ENCODE peak calls at places on chromosomes 4 and X, in ten cellular contexts. P is body of pancreas; B is epithelial cell of esophagus; G is progenitor cell of endocrine pancreas; L is IMR-90; U is gastrocnemius medialis; C is astrocyte of the cerebellum; K is Calu3; Y is left lung; T is CD4-positive, alpha-beta T cell. O is an unnamed sample.

GRCh38 chr4:15805583-15806517 is 27.7 kb downstream of the CD38 start:
- DNase-seq in P (peak; percentile 54), B (peak; percentile 79), G (no peak), L (peak; percentile 63), U (peak; percentile 45), C (peak; percentile 64), K (peak; percentile 32), Y (no peak), T (no peak), O (peak; percentile 22)

GRCh38 chr4:122765702-122766352 is 33.3 kb downstream of the BBS12 start:
- DNase-seq in P (no peak), B (peak; percentile 81), G (no peak), L (peak; percentile 91), U (no peak), C (no peak), K (peak; percentile 16), Y (no peak), T (no peak), O (no peak)

GRCh38 chrX:22136711-22137110 is 104.6 kb downstream of the PHEX start:
- DNase-seq in P (no peak), B (no peak), G (no peak), L (peak; percentile 7), U (no peak), C (no peak), K (no peak), Y (no peak), T (no peak), O (no peak)

GRCh38 chrX:35842657-35843056 is 44.5 kb downstream of the MAGEB16 start:
- DNase-seq in P (no peak), B (no peak), G (no peak), L (no peak), U (no peak), C (no peak), K (no peak), Y (no peak), T (no peak), O (no peak)

GRCh38 chr4:150794706-150795105 is 212.8 kb downstream of the MAB21L2 start:
- DNase-seq in P (no peak), B (no peak), G (no peak), L (peak; percentile 8), U (no peak), C (no peak), K (no peak), Y (no peak), T (no peak), O (no peak)

GRCh38 chr4:124152130-124152529 is 560.4 kb downstream of the ANKRD50 start:
- DNase-seq in P (no peak), B (no peak), G (no peak), L (no peak), U (no peak), C (peak; percentile 84), K (no peak), Y (no peak), T (no peak), O (no peak)

GRCh38 chr4:75179510-75179909 is 246.6 kb downstream of the PARM1 start:
- DNase-seq in P (no peak), B (no peak), G (no peak), L (no peak), U (no peak), C (no peak), K (no peak), Y (no peak), T (no peak), O (no peak)

GRCh38 chr4:26753642-26754041 is 107.0 kb upstream of the STIM2 start:
- DNase-seq in P (no peak), B (peak; percentile 72), G (no peak), L (peak; percentile 68), U (peak; percentile 78), C (no peak), K (no peak), Y (peak; percentile 32), T (no peak), O (no peak)

GRCh38 chr4:142435599-142436235 is 410.4 kb downstream of the INPP4B start:
- DNase-seq in P (no peak), B (no peak), G (peak; percentile 13), L (no peak), U (peak; percentile 14), C (no peak), K (peak; percentile 32), Y (no peak), T (no peak), O (peak; percentile 41)

GRCh38 chr4:173752610-173753009 is 222.6 kb upstream of the HAND2 start:
- DNase-seq in P (peak; percentile 52), B (peak; percentile 17), G (no peak), L (peak; percentile 4), U (no peak), C (no peak), K (peak; percentile 24), Y (no peak), T (no peak), O (no peak)

GRCh38 chrX:107565916-107566602 is 62.3 kb upstream of the PRPS1 start:
- DNase-seq in P (peak; percentile 69), B (peak; percentile 66), G (peak; percentile 16), L (peak; percentile 70), U (no peak), C (peak; percentile 66), K (peak; percentile 11), Y (peak; percentile 34), T (no peak), O (no peak)

GRCh38 chrX:104370089-104370488 is 115.4 kb upstream of the ESX1 start:
- DNase-seq in P (no peak), B (peak; percentile 78), G (no peak), L (no peak), U (no peak), C (no peak), K (peak; percentile 58), Y (no peak), T (no peak), O (no peak)

GRCh38 chrX:50941638-50942037 is 31.1 kb downstream of the BMP15 start:
- DNase-seq in P (no peak), B (peak; percentile 0), G (no peak), L (no peak), U (no peak), C (no peak), K (peak; percentile 30), Y (no peak), T (no peak), O (no peak)

GRCh38 chr4:147104768-147105167 is 159.1 kb upstream of the TTC29 start:
- DNase-seq in P (no peak), B (no peak), G (no peak), L (no peak), U (no peak), C (no peak), K (no peak), Y (no peak), T (no peak), O (no peak)

GRCh38 chr4:119135721-119136121 is at the start of gene MYOZ2:
- DNase-seq in P (no peak), B (peak; percentile 35), G (no peak), L (peak; percentile 23), U (peak; percentile 16), C (no peak), K (no peak), Y (no peak), T (no peak), O (no peak)

GRCh38 chr4:87886083-87886482 is 53.3 kb downstream of the MEPE start:
- DNase-seq in P (no peak), B (no peak), G (no peak), L (no peak), U (no peak), C (no peak), K (no peak), Y (no peak), T (no peak), O (no peak)

GRCh38 chr4:112251044-112251632 is 19.6 kb downstream of the AP1AR start:
- DNase-seq in P (no peak), B (peak; percentile 28), G (no peak), L (no peak), U (no peak), C (no peak), K (no peak), Y (no peak), T (no peak), O (no peak)

GRCh38 chr4:112247021-112247420 is 15.4 kb downstream of the AP1AR start:
- DNase-seq in P (no peak), B (no peak), G (no peak), L (no peak), U (no peak), C (no peak), K (no peak), Y (no peak), T (no peak), O (no peak)

DNA sequence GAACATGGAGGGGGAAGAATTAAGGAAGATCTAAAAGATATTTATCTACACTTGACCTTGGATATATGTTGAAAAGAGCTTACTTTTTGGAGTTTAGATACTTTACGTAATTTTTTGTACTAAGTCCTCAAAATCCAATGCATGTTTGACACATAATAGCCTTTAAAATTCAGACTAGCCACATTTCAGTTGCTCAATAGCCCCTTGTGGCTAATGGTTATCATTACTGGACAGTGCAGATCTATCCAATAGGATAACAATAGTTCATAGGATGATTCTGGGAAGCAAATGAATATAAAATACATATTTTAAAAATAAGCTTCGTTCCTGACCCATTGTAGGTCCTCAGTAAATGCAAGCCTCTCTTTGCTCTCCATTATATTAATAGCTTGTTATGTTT is 13.8 kb downstream of the AP1AR start:
- DNase-seq in P (no peak), B (no peak), G (no peak), L (peak; percentile 13), U (no peak), C (no peak), K (no peak), Y (no peak), T (no peak), O (no peak)
- TF ChIP-seq CTCF in P (no peak), B (no peak), G (peak; percentile 16), L (no peak), U (no peak), C (peak; percentile 14), K (no peak), Y (no peak), T (no peak), O (no peak)

GRCh38 chr4:184143770-184144564 is 73.7 kb downstream of the ENPP6 start:
- DNase-seq in P (no peak), B (no peak), G (no peak), L (no peak), U (no peak), C (no peak), K (no peak), Y (no peak), T (no peak), O (no peak)
- TF ChIP-seq CTCF in P (no peak), B (no peak), G (peak; percentile 45), L (no peak), U (no peak), C (no peak), K (no peak), Y (no peak), T (no peak), O (no peak)

GRCh38 chr4:175070444-175070843 is 152.3 kb downstream of the ADAM29 start:
- DNase-seq in P (no peak), B (no peak), G (no peak), L (no peak), U (no peak), C (no peak), K (no peak), Y (no peak), T (no peak), O (no peak)
- TF ChIP-seq CTCF in P (no peak), B (no peak), G (no peak), L (no peak), U (no peak), C (no peak), K (no peak), Y (no peak), T (no peak), O (no peak)

GRCh38 chr4:38902695-38903094 is 35.1 kb downstream of the FAM114A1 start:
- DNase-seq in P (no peak), B (peak; percentile 33), G (no peak), L (no peak), U (no peak), C (no peak), K (no peak), Y (no peak), T (no peak), O (no peak)
- TF ChIP-seq CTCF in P (peak; percentile 44), B (peak; percentile 28), G (peak; percentile 55), L (peak; percentile 30), U (no peak), C (no peak), K (peak; percentile 16), Y (no peak), T (peak; percentile 70), O (peak; percentile 9)